ENCODE peak calls at places on chromosomes 6 and 20, in five cellular contexts. One of them, this sample, is unnamed.

GRCh38 chr20:18090044-18090443 is 32.3 kb upstream of the OVOL2 start:
- DNase-seq in sigmoid colon: no peak
- DNase-seq in heart left ventricle: no peak
- DNase-seq in Peyer's patch: no peak
- DNase-seq in H54: no peak
- DNase-seq in this sample: no peak

GRCh38 chr6:72525821-72526550 is 95.9 kb upstream of the KCNQ5 start:
- DNase-seq in heart left ventricle: no peak
- DNase-seq in H54: no peak
- DNase-seq in Peyer's patch: no peak
- DNase-seq in sigmoid colon: no peak
- DNase-seq in this sample: no peak

GRCh38 chr6:131135244-131136020 is at the start of gene AKAP7:
- DNase-seq in H54: peak
- DNase-seq in sigmoid colon: peak
- DNase-seq in heart left ventricle: peak
- DNase-seq in Peyer's patch: peak
- DNase-seq in this sample: peak

GRCh38 chr6:128738112-128738511 is 144.8 kb upstream of the LAMA2 start:
- DNase-seq in H54: no peak
- DNase-seq in sigmoid colon: no peak
- DNase-seq in heart left ventricle: no peak
- DNase-seq in Peyer's patch: no peak
- DNase-seq in this sample: no peak

GRCh38 chr6:31365864-31366263 is 8.9 kb upstream of the HLA-B start:
- DNase-seq in sigmoid colon: no peak
- DNase-seq in heart left ventricle: no peak
- DNase-seq in H54: no peak
- DNase-seq in Peyer's patch: no peak
- DNase-seq in this sample: no peak

GRCh38 chr6:150403458-150404245 is 34.8 kb downstream of the IYD start:
- DNase-seq in Peyer's patch: no peak
- DNase-seq in sigmoid colon: no peak
- DNase-seq in heart left ventricle: no peak
- DNase-seq in H54: no peak
- DNase-seq in this sample: no peak

GRCh38 chr6:85706272-85706671 is 63.6 kb upstream of the SYNCRIP start:
- DNase-seq in sigmoid colon: no peak
- DNase-seq in heart left ventricle: no peak
- DNase-seq in Peyer's patch: no peak
- DNase-seq in H54: no peak
- DNase-seq in this sample: no peak

GRCh38 chr6:5637714-5638113 is 369.0 kb downstream of the NRN1 start:
- DNase-seq in heart left ventricle: no peak
- DNase-seq in sigmoid colon: no peak
- DNase-seq in H54: no peak
- DNase-seq in Peyer's patch: no peak
- DNase-seq in this sample: no peak

GRCh38 chr6:43014434-43014909 is 423 bp downstream of the KLHDC3 start:
- DNase-seq in Peyer's patch: no peak
- DNase-seq in H54: peak
- DNase-seq in sigmoid colon: no peak
- DNase-seq in heart left ventricle: no peak
- DNase-seq in this sample: no peak

GRCh38 chr6:41080623-41081022 is 7.8 kb downstream of the NFYA start:
- DNase-seq in H54: no peak
- DNase-seq in Peyer's patch: no peak
- DNase-seq in heart left ventricle: no peak
- DNase-seq in sigmoid colon: no peak
- DNase-seq in this sample: no peak

GRCh38 chr6:15527838-15528617 is 134.8 kb downstream of the DTNBP1 start:
- DNase-seq in sigmoid colon: no peak
- DNase-seq in Peyer's patch: no peak
- DNase-seq in heart left ventricle: no peak
- DNase-seq in H54: no peak
- DNase-seq in this sample: no peak

GRCh38 chr6:146895772-146896061 is 296.9 kb downstream of the ADGB start:
- DNase-seq in sigmoid colon: no peak
- DNase-seq in H54: no peak
- DNase-seq in Peyer's patch: no peak
- DNase-seq in heart left ventricle: no peak
- DNase-seq in this sample: no peak

GRCh38 chr6:164897523-164898094 is 411.8 kb downstream of the C6orf118 start:
- DNase-seq in sigmoid colon: no peak
- DNase-seq in H54: no peak
- DNase-seq in heart left ventricle: no peak
- DNase-seq in Peyer's patch: no peak
- DNase-seq in this sample: no peak

GRCh38 chr20:63099426-63100267 is 92.9 kb upstream of the BHLHE23 start:
- DNase-seq in sigmoid colon: peak
- DNase-seq in Peyer's patch: peak
- DNase-seq in heart left ventricle: peak
- DNase-seq in H54: no peak
- DNase-seq in this sample: no peak

GRCh38 chr6:139754898-139755754 is 380.7 kb upstream of the CITED2 start:
- DNase-seq in H54: no peak
- DNase-seq in sigmoid colon: no peak
- DNase-seq in Peyer's patch: no peak
- DNase-seq in heart left ventricle: no peak
- DNase-seq in this sample: no peak

GRCh38 chr6:90038951-90039653 is 144.8 kb downstream of the GJA10 start:
- DNase-seq in heart left ventricle: no peak
- DNase-seq in H54: no peak
- DNase-seq in Peyer's patch: peak
- DNase-seq in sigmoid colon: no peak
- DNase-seq in this sample: no peak

GRCh38 chr20:58613061-58613854 is 37.8 kb upstream of the STX16 start:
- DNase-seq in Peyer's patch: no peak
- DNase-seq in sigmoid colon: no peak
- DNase-seq in H54: no peak
- DNase-seq in heart left ventricle: peak
- DNase-seq in this sample: no peak

GRCh38 chr6:158475344-158476302 is 84.3 kb upstream of the TMEM181 start:
- DNase-seq in sigmoid colon: no peak
- DNase-seq in H54: no peak
- DNase-seq in heart left ventricle: no peak
- DNase-seq in Peyer's patch: peak
- DNase-seq in this sample: peak

GRCh38 chr6:90078513-90079289 is 184.4 kb downstream of the GJA10 start:
- DNase-seq in H54: no peak
- DNase-seq in Peyer's patch: no peak
- DNase-seq in heart left ventricle: no peak
- DNase-seq in sigmoid colon: no peak
- DNase-seq in this sample: no peak

GRCh38 chr20:61256365-61256764 is 4.3 kb downstream of the CDH4 start:
- DNase-seq in sigmoid colon: no peak
- DNase-seq in heart left ventricle: no peak
- DNase-seq in H54: no peak
- DNase-seq in Peyer's patch: no peak
- DNase-seq in this sample: no peak

GRCh38 chr6:143336446-143337152 is 113.9 kb downstream of the ADAT2 start:
- DNase-seq in Peyer's patch: no peak
- DNase-seq in sigmoid colon: no peak
- DNase-seq in heart left ventricle: no peak
- DNase-seq in H54: no peak
- DNase-seq in this sample: no peak

GRCh38 chr6:26403888-26404287 is 1.8 kb downstream of the BTN3A1 start:
- DNase-seq in heart left ventricle: no peak
- DNase-seq in sigmoid colon: no peak
- DNase-seq in Peyer's patch: no peak
- DNase-seq in H54: no peak
- DNase-seq in this sample: no peak

GRCh38 chr20:19785173-19785799 is 27.2 kb downstream of the RIN2 start:
- DNase-seq in heart left ventricle: no peak
- DNase-seq in sigmoid colon: peak
- DNase-seq in Peyer's patch: no peak
- DNase-seq in H54: no peak
- DNase-seq in this sample: no peak

GRCh38 chr20:2981646-2982045 is 61.8 kb upstream of the GNRH2 start:
- DNase-seq in sigmoid colon: no peak
- DNase-seq in Peyer's patch: no peak
- DNase-seq in heart left ventricle: no peak
- DNase-seq in H54: no peak
- DNase-seq in this sample: no peak

GRCh38 chr6:162343902-162344226 is 383.7 kb downstream of the PRKN start:
- DNase-seq in H54: no peak
- DNase-seq in sigmoid colon: no peak
- DNase-seq in heart left ventricle: no peak
- DNase-seq in Peyer's patch: no peak
- DNase-seq in this sample: no peak

GRCh38 chr20:10551732-10552724 is 116.9 kb downstream of the SLX4IP start:
- DNase-seq in heart left ventricle: no peak
- DNase-seq in sigmoid colon: no peak
- DNase-seq in Peyer's patch: no peak
- DNase-seq in H54: no peak
- DNase-seq in this sample: peak

GRCh38 chr6:108760158-108761050 is 87.8 kb upstream of the ARMC2 start:
- DNase-seq in sigmoid colon: no peak
- DNase-seq in Peyer's patch: peak
- DNase-seq in H54: no peak
- DNase-seq in heart left ventricle: no peak
- DNase-seq in this sample: no peak

DNA sequence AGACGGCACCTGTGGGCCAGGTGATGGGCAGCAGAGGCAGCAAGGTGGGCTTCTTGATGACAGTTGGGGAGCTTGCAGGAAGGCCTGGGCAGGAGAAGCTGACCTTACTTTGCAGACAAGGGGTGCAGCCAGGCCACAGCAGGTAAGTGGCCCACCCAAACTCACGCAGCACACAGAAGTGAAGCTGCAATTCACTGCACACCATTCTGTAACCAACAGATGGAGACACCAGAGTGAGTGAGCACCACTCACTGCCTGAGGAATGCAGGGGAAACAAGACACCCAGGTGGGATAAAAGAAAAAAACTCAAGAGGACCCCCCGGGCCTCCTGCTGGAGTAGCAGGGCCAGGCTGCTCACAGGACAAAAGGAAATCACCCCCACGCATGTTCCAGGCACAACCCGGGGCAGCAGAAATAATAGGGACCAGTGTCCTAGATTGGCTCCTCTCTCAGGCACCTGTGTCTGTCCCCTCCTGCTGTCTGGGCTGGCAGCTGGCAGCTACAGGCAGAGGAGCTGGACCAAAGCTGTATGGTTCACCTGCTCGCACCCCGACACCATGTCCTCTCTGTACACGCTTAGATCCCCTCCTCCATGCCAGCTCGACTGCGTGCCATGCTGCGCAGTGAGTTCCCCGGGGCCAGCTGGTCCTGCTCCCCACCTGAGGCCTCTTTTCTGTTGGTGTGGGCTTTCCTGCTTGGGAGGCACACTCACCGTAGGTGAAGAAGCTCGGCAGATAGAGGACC is 4.9 kb downstream of the MTCH1 start:
- DNase-seq in Peyer's patch: no peak
- DNase-seq in H54: no peak
- DNase-seq in sigmoid colon: no peak
- DNase-seq in heart left ventricle: no peak
- DNase-seq in this sample: no peak
- TF ChIP-seq POLR2A in Peyer's patch: no peak
- TF ChIP-seq POLR2A in H54: no peak
- TF ChIP-seq POLR2A in sigmoid colon: no peak
- TF ChIP-seq POLR2A in heart left ventricle: no peak
- TF ChIP-seq POLR2A in this sample: peak

GRCh38 chr20:50193851-50194830 is 3.5 kb downstream of the CEBPB start:
- DNase-seq in Peyer's patch: no peak
- DNase-seq in heart left ventricle: peak
- DNase-seq in sigmoid colon: peak
- DNase-seq in H54: no peak
- DNase-seq in this sample: no peak

GRCh38 chr20:50191566-50192363 is 1.1 kb downstream of the CEBPB start:
- DNase-seq in sigmoid colon: peak
- DNase-seq in Peyer's patch: peak
- DNase-seq in heart left ventricle: peak
- DNase-seq in H54: no peak
- DNase-seq in this sample: peak

GRCh38 chr20:50191065-50191565 is 485 bp downstream of the CEBPB start:
- DNase-seq in heart left ventricle: peak
- DNase-seq in Peyer's patch: peak
- DNase-seq in sigmoid colon: no peak
- DNase-seq in H54: no peak
- DNase-seq in this sample: no peak

GRCh38 chr20:50193169-50193850 is 2.7 kb downstream of the CEBPB start:
- DNase-seq in heart left ventricle: peak
- DNase-seq in H54: no peak
- DNase-seq in sigmoid colon: peak
- DNase-seq in Peyer's patch: no peak
- DNase-seq in this sample: no peak

GRCh38 chr20:50192364-50193168 is 1.9 kb downstream of the CEBPB start:
- DNase-seq in Peyer's patch: peak
- DNase-seq in H54: peak
- DNase-seq in heart left ventricle: peak
- DNase-seq in sigmoid colon: peak
- DNase-seq in this sample: peak
- TF ChIP-seq POLR2A in Peyer's patch: no peak
- TF ChIP-seq POLR2A in H54: peak
- TF ChIP-seq POLR2A in heart left ventricle: no peak
- TF ChIP-seq POLR2A in sigmoid colon: peak
- TF ChIP-seq POLR2A in this sample: no peak

GRCh38 chr6:122401104-122401503 is 1.7 kb downstream of the HSF2 start:
- DNase-seq in Peyer's patch: no peak
- DNase-seq in heart left ventricle: no peak
- DNase-seq in H54: no peak
- DNase-seq in sigmoid colon: no peak
- DNase-seq in this sample: no peak
- TF ChIP-seq POLR2A in Peyer's patch: no peak
- TF ChIP-seq POLR2A in heart left ventricle: no peak
- TF ChIP-seq POLR2A in H54: no peak
- TF ChIP-seq POLR2A in sigmoid colon: no peak
- TF ChIP-seq POLR2A in this sample: no peak

GRCh38 chr6:163406320-163406719 is 8.2 kb upstream of the QKI start:
- DNase-seq in H54: no peak
- DNase-seq in heart left ventricle: no peak
- DNase-seq in Peyer's patch: no peak
- DNase-seq in sigmoid colon: no peak
- DNase-seq in this sample: no peak

GRCh38 chr6:163405412-163406309 is 8.9 kb upstream of the QKI start:
- DNase-seq in heart left ventricle: peak
- DNase-seq in sigmoid colon: peak
- DNase-seq in H54: no peak
- DNase-seq in Peyer's patch: peak
- DNase-seq in this sample: no peak

GRCh38 chr6:163406830-163407229 is 7.7 kb upstream of the QKI start:
- DNase-seq in Peyer's patch: no peak
- DNase-seq in sigmoid colon: no peak
- DNase-seq in heart left ventricle: no peak
- DNase-seq in H54: no peak
- DNase-seq in this sample: no peak

GRCh38 chr6:163402616-163403015 is 11.9 kb upstream of the QKI start:
- DNase-seq in H54: no peak
- DNase-seq in Peyer's patch: no peak
- DNase-seq in sigmoid colon: no peak
- DNase-seq in heart left ventricle: no peak
- DNase-seq in this sample: no peak

GRCh38 chr6:163404825-163405265 is 9.7 kb upstream of the QKI start:
- DNase-seq in H54: no peak
- DNase-seq in heart left ventricle: no peak
- DNase-seq in Peyer's patch: peak
- DNase-seq in sigmoid colon: peak
- DNase-seq in this sample: no peak
- TF ChIP-seq POLR2A in H54: no peak
- TF ChIP-seq POLR2A in heart left ventricle: peak
- TF ChIP-seq POLR2A in Peyer's patch: no peak
- TF ChIP-seq POLR2A in sigmoid colon: no peak
- TF ChIP-seq POLR2A in this sample: no peak

GRCh38 chr6:142146828-142147662 is at the start of the genes NMBR and VTA1:
- DNase-seq in H54: peak
- DNase-seq in Peyer's patch: peak
- DNase-seq in sigmoid colon: peak
- DNase-seq in heart left ventricle: peak
- DNase-seq in this sample: peak
- TF ChIP-seq POLR2A in H54: peak
- TF ChIP-seq POLR2A in Peyer's patch: peak
- TF ChIP-seq POLR2A in sigmoid colon: no peak
- TF ChIP-seq POLR2A in heart left ventricle: peak
- TF ChIP-seq POLR2A in this sample: peak

This sample was measured in GM12891.